ENCODE peak calls at places on chromosomes 1 and 21, in six cellular contexts. One of them, this sample, is unnamed.

GRCh38 chr21:17732306-17732705 is 86.8 kb downstream of the C21orf91 start:
- DNase-seq in Panc1: no peak
- DNase-seq in NCI-H2081: peak
- DNase-seq in NCI-H226: no peak
- DNase-seq in activated CD4-positive, alpha-beta T cell treated with anti-CD3 and anti-CD28 coated beads, Interleukin-2, amount 50 U/mL, for 4 hours: no peak
- DNase-seq in naive B cell: no peak
- DNase-seq in this sample: no peak

GRCh38 chr1:15311886-15312285 is 64.9 kb downstream of the FHAD1 start:
- DNase-seq in Panc1: no peak
- DNase-seq in naive B cell: no peak
- DNase-seq in activated CD4-positive, alpha-beta T cell treated with anti-CD3 and anti-CD28 coated beads, Interleukin-2, amount 50 U/mL, for 4 hours: no peak
- DNase-seq in NCI-H226: no peak
- DNase-seq in NCI-H2081: no peak
- DNase-seq in this sample: no peak

GRCh38 chr21:34544032-34544496 is 32.1 kb upstream of the KCNE1 start:
- DNase-seq in Panc1: no peak
- DNase-seq in NCI-H226: peak
- DNase-seq in naive B cell: no peak
- DNase-seq in activated CD4-positive, alpha-beta T cell treated with anti-CD3 and anti-CD28 coated beads, Interleukin-2, amount 50 U/mL, for 4 hours: peak
- DNase-seq in NCI-H2081: peak
- DNase-seq in this sample: no peak

GRCh38 chr1:202952818-202953217 is 5.3 kb downstream of the ADIPOR1 start:
- DNase-seq in NCI-H226: no peak
- DNase-seq in naive B cell: no peak
- DNase-seq in NCI-H2081: no peak
- DNase-seq in activated CD4-positive, alpha-beta T cell treated with anti-CD3 and anti-CD28 coated beads, Interleukin-2, amount 50 U/mL, for 4 hours: no peak
- DNase-seq in Panc1: no peak
- DNase-seq in this sample: no peak

GRCh38 chr1:118949317-118949716 is 38.8 kb downstream of the TBX15 start:
- DNase-seq in naive B cell: no peak
- DNase-seq in activated CD4-positive, alpha-beta T cell treated with anti-CD3 and anti-CD28 coated beads, Interleukin-2, amount 50 U/mL, for 4 hours: no peak
- DNase-seq in NCI-H226: peak
- DNase-seq in NCI-H2081: no peak
- DNase-seq in Panc1: no peak
- DNase-seq in this sample: no peak

GRCh38 chr1:84693774-84694173 is 3.5 kb upstream of the SSX2IP start:
- DNase-seq in naive B cell: no peak
- DNase-seq in activated CD4-positive, alpha-beta T cell treated with anti-CD3 and anti-CD28 coated beads, Interleukin-2, amount 50 U/mL, for 4 hours: no peak
- DNase-seq in NCI-H2081: no peak
- DNase-seq in Panc1: no peak
- DNase-seq in NCI-H226: no peak
- DNase-seq in this sample: no peak

GRCh38 chr1:204319462-204319861 is 40.3 kb downstream of the PLEKHA6 start:
- DNase-seq in NCI-H226: peak
- DNase-seq in NCI-H2081: no peak
- DNase-seq in Panc1: peak
- DNase-seq in activated CD4-positive, alpha-beta T cell treated with anti-CD3 and anti-CD28 coated beads, Interleukin-2, amount 50 U/mL, for 4 hours: no peak
- DNase-seq in naive B cell: no peak
- DNase-seq in this sample: no peak

GRCh38 chr1:172656576-172656975 is 2.3 kb upstream of the FASLG start:
- DNase-seq in activated CD4-positive, alpha-beta T cell treated with anti-CD3 and anti-CD28 coated beads, Interleukin-2, amount 50 U/mL, for 4 hours: no peak
- DNase-seq in naive B cell: no peak
- DNase-seq in Panc1: no peak
- DNase-seq in NCI-H226: no peak
- DNase-seq in NCI-H2081: no peak
- DNase-seq in this sample: no peak

GRCh38 chr1:90834354-90835171 is 117.5 kb upstream of the BARHL2 start:
- DNase-seq in Panc1: no peak
- DNase-seq in naive B cell: no peak
- DNase-seq in activated CD4-positive, alpha-beta T cell treated with anti-CD3 and anti-CD28 coated beads, Interleukin-2, amount 50 U/mL, for 4 hours: no peak
- DNase-seq in NCI-H226: no peak
- DNase-seq in NCI-H2081: peak
- DNase-seq in this sample: no peak

GRCh38 chr1:156857532-156857931 is 1.4 kb downstream of the INSRR start:
- DNase-seq in Panc1: no peak
- DNase-seq in naive B cell: no peak
- DNase-seq in NCI-H2081: no peak
- DNase-seq in activated CD4-positive, alpha-beta T cell treated with anti-CD3 and anti-CD28 coated beads, Interleukin-2, amount 50 U/mL, for 4 hours: no peak
- DNase-seq in NCI-H226: no peak
- DNase-seq in this sample: no peak

GRCh38 chr1:7572654-7573152 is 198.4 kb upstream of the VAMP3 start:
- DNase-seq in NCI-H2081: no peak
- DNase-seq in naive B cell: no peak
- DNase-seq in Panc1: no peak
- DNase-seq in activated CD4-positive, alpha-beta T cell treated with anti-CD3 and anti-CD28 coated beads, Interleukin-2, amount 50 U/mL, for 4 hours: no peak
- DNase-seq in NCI-H226: peak
- DNase-seq in this sample: no peak

GRCh38 chr1:113978863-113979702 is at the start of gene OLFML3:
- DNase-seq in NCI-H2081: peak
- DNase-seq in naive B cell: peak
- DNase-seq in NCI-H226: peak
- DNase-seq in activated CD4-positive, alpha-beta T cell treated with anti-CD3 and anti-CD28 coated beads, Interleukin-2, amount 50 U/mL, for 4 hours: peak
- DNase-seq in Panc1: peak
- DNase-seq in this sample: peak

GRCh38 chr1:64917328-64917861 is 49.0 kb downstream of the JAK1 start:
- DNase-seq in NCI-H226: peak
- DNase-seq in activated CD4-positive, alpha-beta T cell treated with anti-CD3 and anti-CD28 coated beads, Interleukin-2, amount 50 U/mL, for 4 hours: no peak
- DNase-seq in NCI-H2081: no peak
- DNase-seq in naive B cell: no peak
- DNase-seq in Panc1: peak
- DNase-seq in this sample: no peak

GRCh38 chr1:234724517-234725176 is 114.7 kb upstream of the IRF2BP2 start:
- DNase-seq in Panc1: no peak
- DNase-seq in NCI-H226: no peak
- DNase-seq in activated CD4-positive, alpha-beta T cell treated with anti-CD3 and anti-CD28 coated beads, Interleukin-2, amount 50 U/mL, for 4 hours: no peak
- DNase-seq in NCI-H2081: no peak
- DNase-seq in naive B cell: no peak
- DNase-seq in this sample: no peak